ENCODE peak calls at places on chromosome 13, in five cellular contexts. R is K562, E is GM12878, P is HCT116, M is H1. T is an unnamed sample.

GRCh38 chr13:75432045-75432444 is 49.9 kb downstream of the TBC1D4 start:
- DNase-seq in R (no peak), E (no peak), P (no peak), M (no peak), T (peak)

GRCh38 chr13:38803566-38803965 is 116.7 kb downstream of the FREM2 start:
- DNase-seq in R (no peak), E (no peak), P (no peak), M (no peak), T (no peak)

GRCh38 chr13:73665279-73665678 is 468.9 kb downstream of the KLF12 start:
- DNase-seq in R (no peak), E (no peak), P (no peak), M (no peak), T (no peak)

GRCh38 chr13:31092631-31093030 is 69.1 kb downstream of the HSPH1 start:
- DNase-seq in R (no peak), E (no peak), P (no peak), M (no peak), T (no peak)

GRCh38 chr13:38348890-38349289 is 761 bp upstream of the UFM1 start:
- DNase-seq in R (peak), E (no peak), P (no peak), M (no peak), T (no peak)

GRCh38 chr13:110661256-110661655 is 44.7 kb downstream of the CARS2 start:
- DNase-seq in R (no peak), E (no peak), P (no peak), M (no peak), T (no peak)

GRCh38 chr13:42110410-42111155 is 62.1 kb downstream of the DGKH start:
- DNase-seq in R (peak), E (peak), P (peak), M (no peak), T (peak)

GRCh38 chr13:19910336-19911072 is 47.1 kb upstream of the ZMYM5 start:
- DNase-seq in R (no peak), E (no peak), P (peak), M (no peak), T (no peak)

GRCh38 chr13:44270153-44270552 is 103.5 kb upstream of the SERP2 start:
- DNase-seq in R (no peak), E (no peak), P (no peak), M (no peak), T (no peak)

GRCh38 chr13:106096661-106097092 is 438.8 kb downstream of the EFNB2 start:
- DNase-seq in R (no peak), E (no peak), P (peak), M (no peak), T (no peak)

GRCh38 chr13:109871018-109871370 is 84.6 kb upstream of the IRS2 start:
- DNase-seq in R (no peak), E (no peak), P (no peak), M (no peak), T (no peak)

GRCh38 chr13:112066624-112067004 is 335 bp upstream of the SOX1 start:
- DNase-seq in R (no peak), E (no peak), P (no peak), M (no peak), T (no peak)

GRCh38 chr13:59710995-59711701 is 452.6 kb downstream of the DIAPH3 start:
- DNase-seq in R (no peak), E (no peak), P (no peak), M (no peak), T (no peak)

GRCh38 chr13:50152224-50152623 is 137.0 kb downstream of the KCNRG start:
- DNase-seq in R (no peak), E (no peak), P (no peak), M (no peak), T (no peak)

GRCh38 chr13:113742445-113743120 is 16.4 kb upstream of the TMEM255B start:
- DNase-seq in R (no peak), E (no peak), P (no peak), M (no peak), T (no peak)

GRCh38 chr13:87669379-87669978 is 1.7 kb upstream of the SLITRK5 start:
- DNase-seq in R (no peak), E (no peak), P (no peak), M (no peak), T (peak)

GRCh38 chr13:110109140-110109783 is 197.7 kb downstream of the COL4A1 start:
- DNase-seq in R (no peak), E (no peak), P (no peak), M (no peak), T (no peak)

GRCh38 chr13:55777612-55778011 is 1363.1 kb upstream of the PRR20A start:
- DNase-seq in R (no peak), E (no peak), P (no peak), M (no peak), T (no peak)

GRCh38 chr13:110306340-110306959 is 507 bp downstream of the COL4A1 start:
- DNase-seq in R (no peak), E (no peak), P (no peak), M (no peak), T (no peak)

GRCh38 chr13:27425918-27426630 is 1.7 kb downstream of the GTF3A start:
- DNase-seq in R (peak), E (peak), P (peak), M (no peak), T (peak)

GRCh38 chr13:34611678-34612077 is 330.4 kb upstream of the NBEA start:
- DNase-seq in R (no peak), E (no peak), P (no peak), M (no peak), T (no peak)

GRCh38 chr13:98742961-98743360 is 9.5 kb downstream of the SLC15A1 start:
- DNase-seq in R (no peak), E (no peak), P (no peak), M (no peak), T (no peak)

GRCh38 chr13:57552441-57552840 is 79.1 kb upstream of the PCDH17 start:
- DNase-seq in R (no peak), E (no peak), P (no peak), M (no peak), T (no peak)

GRCh38 chr13:110507678-110508381 is 53.7 kb downstream of the RAB20 start:
- DNase-seq in R (no peak), E (no peak), P (no peak), M (no peak), T (no peak)

GRCh38 chr13:98014766-98015165 is 61.3 kb downstream of the IPO5 start:
- DNase-seq in R (no peak), E (no peak), P (no peak), M (no peak), T (no peak)

GRCh38 chr13:45231722-45232121 is 30.9 kb upstream of the KCTD4 start:
- DNase-seq in R (no peak), E (no peak), P (no peak), M (no peak), T (no peak)

GRCh38 chr13:28494861-28495585 is at the start of gene FLT1:
- DNase-seq in R (no peak), E (no peak), P (no peak), M (peak), T (no peak)

GRCh38 chr13:28498481-28499115 is 3.7 kb upstream of the FLT1 start:
- DNase-seq in R (no peak), E (no peak), P (no peak), M (no peak), T (no peak)

GRCh38 chr13:28499579-28499978 is 4.7 kb upstream of the FLT1 start:
- DNase-seq in R (no peak), E (no peak), P (no peak), M (no peak), T (no peak)

GRCh38 chr13:28495586-28496564 is 947 bp upstream of the FLT1 start:
- DNase-seq in R (no peak), E (no peak), P (no peak), M (no peak), T (no peak)

DNA sequence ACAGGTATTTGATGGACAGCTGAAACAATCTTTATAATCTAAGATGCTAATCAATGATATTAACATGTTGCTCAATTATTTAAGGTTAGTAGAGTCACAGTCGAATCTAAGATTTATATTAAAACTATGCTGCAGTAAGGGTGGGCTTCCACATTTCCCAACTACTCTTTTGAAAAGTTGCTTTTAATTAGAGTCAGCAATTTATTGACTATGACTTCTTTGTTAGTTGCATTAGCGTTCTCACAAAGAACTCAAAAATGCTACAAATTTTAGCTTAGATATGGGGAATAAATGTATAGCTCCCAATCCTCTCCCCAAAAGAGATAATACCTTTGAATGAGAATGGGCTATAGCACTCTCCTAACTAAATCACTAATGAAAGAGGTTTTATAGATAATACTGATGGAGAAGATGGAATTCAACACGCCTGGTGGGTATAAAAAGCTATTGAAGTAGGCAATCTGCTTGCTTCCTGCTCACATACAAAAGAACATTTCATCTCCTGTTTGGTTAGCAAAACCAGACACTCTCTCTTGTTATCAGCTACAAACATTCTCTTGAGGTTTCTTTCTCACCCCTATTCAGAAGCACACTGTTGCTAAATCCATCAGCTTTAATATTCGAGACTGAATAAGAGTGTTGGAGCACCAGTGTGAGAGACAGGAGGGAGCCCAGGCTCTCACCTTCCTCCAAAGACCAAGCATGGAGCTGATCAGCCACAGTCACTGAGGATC is 2.4 kb upstream of the FLT1 start:
- DNase-seq in R (no peak), E (no peak), P (no peak), M (no peak), T (no peak)
- TF ChIP-seq EZH2 in R (no peak), E (no peak), P (no peak), M (no peak), T (no peak)

DNA sequence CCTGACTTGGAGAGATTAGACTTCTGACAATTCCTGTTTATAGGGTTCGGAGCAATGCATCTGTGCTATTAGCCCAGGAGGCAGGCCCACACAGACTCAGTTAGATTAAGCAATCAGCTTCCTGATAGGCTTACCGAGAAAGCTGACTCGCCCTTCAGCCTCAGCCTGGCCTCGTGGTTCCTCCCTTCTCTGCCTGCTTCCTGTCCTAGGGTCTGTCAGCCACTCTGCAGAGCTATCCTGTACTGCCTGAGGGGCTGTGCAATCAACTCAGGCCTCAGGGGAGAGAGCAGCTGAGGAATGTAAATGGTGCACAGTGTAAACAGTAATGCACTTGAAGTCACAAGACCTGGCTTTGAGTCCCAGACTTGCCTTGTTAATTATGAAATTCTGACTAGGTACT is 30.7 kb downstream of the HTR2A start:
- DNase-seq in R (no peak), E (no peak), P (no peak), M (peak), T (peak)
- TF ChIP-seq RAD21 in R (no peak), E (no peak), P (no peak), M (no peak), T (no peak)

GRCh38 chr13:99895999-99896695 is 75.4 kb downstream of the ZIC5 start:
- DNase-seq in R (no peak), E (no peak), P (no peak), M (no peak), T (no peak)
- TF ChIP-seq EZH2 in R (no peak), E (no peak), P (no peak), M (no peak), T (no peak)

DNA sequence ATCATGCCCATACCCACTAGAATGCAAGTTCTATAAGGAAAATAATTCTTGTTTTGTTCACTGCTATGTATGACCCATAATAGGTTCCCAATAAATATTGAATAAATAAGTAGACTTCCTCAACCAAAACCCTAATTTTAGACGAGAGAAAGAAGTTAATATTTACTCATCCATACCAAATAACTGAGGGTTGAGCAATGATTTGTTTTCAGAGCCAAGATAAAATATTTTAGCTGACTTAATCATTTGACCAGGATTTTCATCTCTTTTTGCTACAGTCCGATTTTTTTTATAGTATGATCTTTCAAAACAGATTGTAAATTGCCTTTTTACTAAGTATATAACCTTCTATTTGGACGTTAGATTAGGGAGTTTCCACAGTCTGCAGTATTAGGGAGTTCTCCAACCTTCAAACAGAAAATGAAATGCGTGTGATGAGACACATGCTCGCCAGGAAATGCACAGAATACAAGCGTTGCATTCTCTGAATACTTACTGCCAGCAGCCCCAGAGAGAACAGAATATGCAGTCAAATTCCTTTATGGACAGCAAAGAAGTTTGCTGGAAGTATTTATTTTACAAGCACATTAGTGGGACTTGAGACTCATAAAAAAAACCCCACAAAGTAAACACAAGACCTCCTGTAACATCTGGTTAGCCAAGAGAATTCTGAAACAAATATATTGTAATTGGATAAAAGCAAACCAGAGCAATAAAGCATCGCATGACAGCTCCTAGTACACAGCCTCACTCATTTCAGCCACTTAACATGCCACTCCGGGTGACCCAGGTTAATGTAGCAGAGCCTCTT is 230.0 kb downstream of the MYO16 start:
- DNase-seq in R (no peak), E (no peak), P (no peak), M (no peak), T (no peak)
- TF ChIP-seq RAD21 in R (no peak), E (no peak), P (no peak), M (no peak), T (no peak)